ENCODE peak calls at places on chromosomes 13 and 19, in four cellular contexts. One of them, this sample, is unnamed.

GRCh38 chr19:38691938-38692457 is 44.5 kb downstream of the ACTN4 start:
- DNase-seq in glutamatergic neuron: no peak
- DNase-seq in AG09319: peak
- DNase-seq in stomach: no peak
- DNase-seq in this sample: no peak

GRCh38 chr13:106033634-106034033 is 501.8 kb downstream of the EFNB2 start:
- DNase-seq in stomach: no peak
- DNase-seq in AG09319: no peak
- DNase-seq in glutamatergic neuron: no peak
- DNase-seq in this sample: no peak

GRCh38 chr13:70218618-70219017 is 110.4 kb upstream of the KLHL1 start:
- DNase-seq in stomach: no peak
- DNase-seq in glutamatergic neuron: no peak
- DNase-seq in AG09319: no peak
- DNase-seq in this sample: no peak

GRCh38 chr19:58585442-58586130 is 12.5 kb upstream of the MZF1 start:
- DNase-seq in stomach: no peak
- DNase-seq in AG09319: no peak
- DNase-seq in glutamatergic neuron: no peak
- DNase-seq in this sample: no peak

GRCh38 chr13:111508164-111508870 is 187.9 kb downstream of the TEX29 start:
- DNase-seq in glutamatergic neuron: no peak
- DNase-seq in stomach: peak
- DNase-seq in AG09319: no peak
- DNase-seq in this sample: peak

GRCh38 chr13:92187378-92187989 is 789.1 kb downstream of the GPC5 start:
- DNase-seq in glutamatergic neuron: no peak
- DNase-seq in AG09319: no peak
- DNase-seq in stomach: no peak
- DNase-seq in this sample: peak

GRCh38 chr13:35349673-35350278 is 126.7 kb downstream of the MAB21L1 start:
- DNase-seq in glutamatergic neuron: no peak
- DNase-seq in stomach: no peak
- DNase-seq in AG09319: no peak
- DNase-seq in this sample: no peak

GRCh38 chr13:72180253-72180952 is 313.4 kb upstream of the DACH1 start:
- DNase-seq in stomach: no peak
- DNase-seq in glutamatergic neuron: no peak
- DNase-seq in AG09319: no peak
- DNase-seq in this sample: no peak

GRCh38 chr13:33101835-33102234 is 85.6 kb downstream of the KL start:
- DNase-seq in AG09319: no peak
- DNase-seq in glutamatergic neuron: no peak
- DNase-seq in stomach: no peak
- DNase-seq in this sample: no peak

GRCh38 chr13:30235206-30235605 is 72.1 kb downstream of the KATNAL1 start:
- DNase-seq in stomach: no peak
- DNase-seq in glutamatergic neuron: no peak
- DNase-seq in AG09319: no peak
- DNase-seq in this sample: no peak

GRCh38 chr13:98476538-98476966 is 100.4 kb downstream of the STK24 start:
- DNase-seq in AG09319: no peak
- DNase-seq in glutamatergic neuron: no peak
- DNase-seq in stomach: peak
- DNase-seq in this sample: no peak

GRCh38 chr19:2290441-2291184 is 8.6 kb upstream of the PEAK3 start:
- DNase-seq in glutamatergic neuron: no peak
- DNase-seq in AG09319: no peak
- DNase-seq in stomach: no peak
- DNase-seq in this sample: no peak

GRCh38 chr19:4019578-4019977 is 12.0 kb downstream of the PIAS4 start:
- DNase-seq in stomach: peak
- DNase-seq in AG09319: no peak
- DNase-seq in glutamatergic neuron: no peak
- DNase-seq in this sample: no peak

GRCh38 chr13:45545686-45546409 is 69.7 kb downstream of the ERICH6B start:
- DNase-seq in AG09319: no peak
- DNase-seq in glutamatergic neuron: no peak
- DNase-seq in stomach: no peak
- DNase-seq in this sample: no peak

GRCh38 chr19:3404324-3405260 is 38.2 kb downstream of the NFIC start:
- DNase-seq in glutamatergic neuron: no peak
- DNase-seq in stomach: peak
- DNase-seq in AG09319: peak
- DNase-seq in this sample: no peak

GRCh38 chr19:48674216-48674809 is 1.5 kb upstream of the NTN5 start:
- DNase-seq in AG09319: no peak
- DNase-seq in glutamatergic neuron: no peak
- DNase-seq in stomach: no peak
- DNase-seq in this sample: no peak

GRCh38 chr13:37029617-37030016 is 29.0 kb downstream of the EXOSC8 start:
- DNase-seq in glutamatergic neuron: no peak
- DNase-seq in AG09319: peak
- DNase-seq in stomach: no peak
- DNase-seq in this sample: no peak

GRCh38 chr13:112900691-112901091 is 68.3 kb upstream of the MCF2L start:
- DNase-seq in glutamatergic neuron: no peak
- DNase-seq in AG09319: no peak
- DNase-seq in stomach: no peak
- DNase-seq in this sample: peak

GRCh38 chr19:47239610-47240296 is 8.8 kb upstream of the BBC3 start:
- DNase-seq in glutamatergic neuron: peak
- DNase-seq in AG09319: no peak
- DNase-seq in stomach: peak
- DNase-seq in this sample: peak

GRCh38 chr13:75399168-75399878 is 82.6 kb downstream of the TBC1D4 start:
- DNase-seq in stomach: no peak
- DNase-seq in AG09319: peak
- DNase-seq in glutamatergic neuron: no peak
- DNase-seq in this sample: no peak

GRCh38 chr19:16019691-16020448 is 56.4 kb upstream of the TPM4 start:
- DNase-seq in AG09319: no peak
- DNase-seq in glutamatergic neuron: no peak
- DNase-seq in stomach: no peak
- DNase-seq in this sample: no peak

GRCh38 chr19:18224525-18225354 is 1.5 kb downstream of the PDE4C start:
- DNase-seq in stomach: peak
- DNase-seq in AG09319: peak
- DNase-seq in glutamatergic neuron: peak
- DNase-seq in this sample: peak

GRCh38 chr19:45955905-45956608 is 17.6 kb downstream of the NOVA2 start:
- DNase-seq in stomach: no peak
- DNase-seq in AG09319: no peak
- DNase-seq in glutamatergic neuron: peak
- DNase-seq in this sample: no peak

GRCh38 chr13:42544246-42544915 is 29.6 kb upstream of the TNFSF11 start:
- DNase-seq in glutamatergic neuron: no peak
- DNase-seq in stomach: no peak
- DNase-seq in AG09319: no peak
- DNase-seq in this sample: no peak

GRCh38 chr19:45863840-45864628 is at the start of gene FOXA3:
- DNase-seq in stomach: peak
- DNase-seq in glutamatergic neuron: peak
- DNase-seq in AG09319: no peak
- DNase-seq in this sample: peak

GRCh38 chr19:12800873-12801465 is 631 bp downstream of the PRDX2 start:
- DNase-seq in stomach: no peak
- DNase-seq in glutamatergic neuron: peak
- DNase-seq in AG09319: no peak
- DNase-seq in this sample: no peak

GRCh38 chr19:24141612-24142011 is 54.6 kb downstream of the ZNF254 start:
- DNase-seq in glutamatergic neuron: no peak
- DNase-seq in AG09319: no peak
- DNase-seq in stomach: no peak
- DNase-seq in this sample: no peak

GRCh38 chr19:46704379-46705076 is 12.4 kb downstream of the PRKD2 start:
- DNase-seq in AG09319: no peak
- DNase-seq in glutamatergic neuron: peak
- DNase-seq in stomach: peak
- DNase-seq in this sample: peak